ENCODE peak calls at places on chromosome 20, in ten cellular contexts. E is ovary; U is esophagus squamous epithelium; V is uterus; W is GM12878; P is spleen; H is thyroid gland; D is CD4-positive, alpha-beta T cell; Y is upper lobe of right lung; O is nephron progenitor cell. J is an unnamed sample.
A peak's percentile ranks its signal among the peaks of the same experiment; 100 is the strongest.

GRCh38 chr20:49571553-49571835 is 3.6 kb upstream of the PTGIS start:
- DNase-seq in P (no peak), U (no peak), O (no peak), E (no peak), D (no peak), H (no peak), V (no peak), Y (no peak), W (no peak), J (peak; percentile 10)

GRCh38 chr20:19978511-19979210 is 38.5 kb upstream of the NAA20 start:
- DNase-seq in Y (no peak), E (no peak), U (no peak), P (no peak), V (no peak), D (no peak), H (peak; percentile 29), W (no peak), O (no peak), J (no peak)

GRCh38 chr20:36394340-36394965 is 88.3 kb downstream of the DLGAP4 start:
- DNase-seq in H (no peak), W (no peak), D (no peak), P (no peak), O (no peak), V (no peak), E (no peak), U (no peak), Y (no peak), J (no peak)

GRCh38 chr20:7302256-7302655 is 534.8 kb downstream of the BMP2 start:
- DNase-seq in V (no peak), O (no peak), U (no peak), H (no peak), P (no peak), W (no peak), Y (no peak), D (no peak), E (no peak), J (no peak)

GRCh38 chr20:39596554-39596953 is 634.4 kb downstream of the DHX35 start:
- DNase-seq in V (no peak), W (no peak), Y (no peak), D (no peak), H (no peak), E (no peak), P (no peak), U (no peak), O (no peak), J (no peak)

GRCh38 chr20:41135888-41136243 is 1.5 kb upstream of the PLCG1 start:
- DNase-seq in V (no peak), U (no peak), E (no peak), Y (no peak), D (no peak), W (no peak), P (no peak), H (no peak), O (no peak), J (no peak)

GRCh38 chr20:11112837-11113236 is 439.0 kb upstream of the JAG1 start:
- DNase-seq in W (no peak), Y (no peak), P (no peak), U (no peak), V (no peak), H (no peak), O (no peak), E (no peak), D (no peak), J (no peak)

GRCh38 chr20:44083220-44083933 is 103.6 kb downstream of the JPH2 start:
- DNase-seq in U (no peak), H (no peak), E (no peak), W (no peak), Y (no peak), P (no peak), D (no peak), O (no peak), V (no peak), J (no peak)

GRCh38 chr20:5120189-5120484 is 379 bp upstream of the PCNA start:
- DNase-seq in V (no peak), D (no peak), P (no peak), E (no peak), U (no peak), W (no peak), Y (no peak), O (no peak), H (no peak), J (no peak)

GRCh38 chr20:14707865-14708574 is 370.6 kb upstream of the FLRT3 start:
- DNase-seq in Y (no peak), P (no peak), O (no peak), E (no peak), D (no peak), U (no peak), H (no peak), W (no peak), V (no peak), J (no peak)

GRCh38 chr20:10747019-10747418 is 73.2 kb upstream of the JAG1 start:
- DNase-seq in E (no peak), V (no peak), U (no peak), Y (no peak), D (no peak), W (no peak), H (no peak), O (no peak), P (no peak), J (no peak)

GRCh38 chr20:34559311-34560140 is 1.0 kb downstream of the MAP1LC3A start:
- DNase-seq in E (peak; percentile 75), W (no peak), P (peak; percentile 83), O (peak; percentile 28), Y (no peak), D (no peak), V (peak; percentile 41), U (no peak), H (peak; percentile 34), J (no peak)
- TF ChIP-seq CTCF in E (peak; percentile 10), W (no peak), P (no peak), O (no peak), Y (no peak), D (no peak), V (no peak), U (no peak), H (no peak), J (no peak)

DNA sequence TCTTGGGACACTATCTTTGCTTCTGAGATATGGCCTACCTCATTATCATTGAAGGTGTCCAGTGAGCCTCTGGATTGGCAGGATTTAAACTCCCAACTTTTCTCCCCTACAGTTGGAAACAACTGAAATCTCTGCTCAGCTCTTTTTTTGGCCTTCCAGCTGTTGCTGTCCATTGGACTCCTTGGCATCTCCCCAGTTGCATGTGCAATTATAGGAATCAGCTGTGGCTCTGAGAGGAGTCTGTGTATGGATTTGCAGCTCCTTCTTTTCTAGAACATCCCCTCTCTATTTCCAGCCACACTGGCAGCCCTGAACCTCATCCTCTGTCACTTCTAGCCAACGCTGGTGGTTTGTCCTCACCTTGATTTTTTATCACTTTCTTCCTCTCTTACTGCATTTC is 21.2 kb downstream of the RAB22A start:
- DNase-seq in W (no peak), E (no peak), H (no peak), P (no peak), D (no peak), Y (no peak), U (no peak), V (peak; percentile 29), O (no peak), J (no peak)
- TF ChIP-seq CTCF in W (no peak), E (no peak), H (no peak), P (no peak), D (no peak), Y (no peak), U (no peak), V (no peak), O (no peak), J (no peak)

DNA sequence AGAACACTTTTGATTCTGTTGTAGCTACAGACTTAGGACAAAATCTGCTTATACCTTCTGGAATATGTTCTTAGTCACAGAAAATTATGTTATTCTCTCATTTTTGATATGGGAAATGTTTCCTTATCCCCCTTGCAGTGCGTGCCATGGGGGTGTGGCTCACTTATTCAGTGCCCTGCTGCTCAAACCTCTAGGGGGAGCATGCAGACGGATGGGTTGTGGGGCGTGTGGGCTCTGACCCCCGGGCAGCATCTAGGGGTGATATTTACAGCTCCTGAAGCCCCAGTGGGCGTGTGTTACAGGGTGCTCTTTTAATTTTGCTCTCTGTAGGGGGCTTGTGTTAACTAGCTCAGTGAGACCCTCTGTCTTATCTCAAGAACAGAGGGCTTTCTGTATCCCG is 61.3 kb upstream of the FERMT1 start:
- DNase-seq in W (no peak), V (no peak), O (no peak), Y (no peak), D (no peak), P (no peak), E (no peak), U (no peak), H (no peak), J (no peak)
- TF ChIP-seq CTCF in W (no peak), V (no peak), O (no peak), Y (no peak), D (no peak), P (no peak), E (no peak), U (no peak), H (no peak), J (no peak)

GRCh38 chr20:1474325-1474724 is 7.7 kb upstream of the NSFL1C start:
- DNase-seq in U (no peak), W (no peak), H (no peak), D (no peak), P (no peak), O (no peak), V (no peak), E (no peak), Y (no peak), J (no peak)

GRCh38 chr20:1473821-1474220 is 7.2 kb upstream of the NSFL1C start:
- DNase-seq in U (no peak), P (no peak), E (no peak), O (no peak), H (no peak), V (no peak), D (no peak), Y (no peak), W (no peak), J (no peak)

GRCh38 chr20:1473244-1473635 is 6.6 kb upstream of the NSFL1C start:
- DNase-seq in O (no peak), V (no peak), P (no peak), H (no peak), E (no peak), Y (no peak), W (no peak), U (no peak), D (no peak), J (no peak)

GRCh38 chr20:1472556-1473243 is 6.1 kb upstream of the NSFL1C start:
- DNase-seq in V (no peak), P (no peak), Y (no peak), D (no peak), W (no peak), O (no peak), E (no peak), U (no peak), H (no peak), J (peak; percentile 65)

GRCh38 chr20:1474817-1475603 is 8.4 kb upstream of the NSFL1C start:
- DNase-seq in E (no peak), P (no peak), W (no peak), O (no peak), U (no peak), H (no peak), V (no peak), D (no peak), Y (no peak), J (no peak)
- TF ChIP-seq CTCF in E (no peak), P (no peak), W (peak; percentile 27), O (no peak), U (peak; percentile 14), H (no peak), V (no peak), D (no peak), Y (no peak), J (peak; percentile 48)

GRCh38 chr20:761418-762381 is 6.6 kb downstream of the SLC52A3 start:
- DNase-seq in P (no peak), E (no peak), U (no peak), O (no peak), V (no peak), H (no peak), Y (no peak), W (no peak), D (no peak), J (no peak)
- TF ChIP-seq CTCF in P (no peak), E (no peak), U (no peak), O (no peak), V (no peak), H (no peak), Y (no peak), W (no peak), D (no peak), J (no peak)

J was measured in CD14-positive monocyte.